ENCODE peak calls at places on chromosomes 1 and 21, in five cellular contexts. P, F, A, W and R are unnamed samples.

GRCh38 chr1:67853704-67854103 is 20.4 kb upstream of the GNG12 start:
- DNase-seq in P (no peak), F (peak), A (peak), W (peak), R (peak)

GRCh38 chr21:42362700-42363099 is 3.6 kb downstream of the TFF1 start:
- DNase-seq in P (no peak), F (no peak), A (no peak), W (no peak), R (no peak)

GRCh38 chr1:11961230-11961629 is 19.0 kb upstream of the MFN2 start:
- DNase-seq in P (no peak), F (peak), A (no peak), W (no peak), R (no peak)

GRCh38 chr1:9903801-9904527 is 6.1 kb downstream of the CTNNBIP1 start:
- DNase-seq in P (no peak), F (no peak), A (no peak), W (no peak), R (no peak)

GRCh38 chr1:150563340-150564038 is 14.3 kb downstream of the ADAMTSL4 start:
- DNase-seq in P (no peak), F (no peak), A (peak), W (no peak), R (no peak)

GRCh38 chr1:111944121-111944785 is 45.2 kb downstream of the KCND3 start:
- DNase-seq in P (no peak), F (no peak), A (no peak), W (no peak), R (no peak)

GRCh38 chr1:24986372-24986979 is 56.4 kb upstream of the RUNX3 start:
- DNase-seq in P (no peak), F (no peak), A (no peak), W (no peak), R (no peak)

GRCh38 chr1:109214695-109215623 is 1.2 kb downstream of the SARS1 start:
- DNase-seq in P (no peak), F (peak), A (peak), W (no peak), R (peak)

GRCh38 chr21:30146558-30147282 is 19.9 kb downstream of the CLDN17 start:
- DNase-seq in P (no peak), F (no peak), A (no peak), W (no peak), R (no peak)

GRCh38 chr21:19998450-19998849 is 999.8 kb upstream of the NCAM2 start:
- DNase-seq in P (no peak), F (no peak), A (no peak), W (no peak), R (no peak)

GRCh38 chr1:53557369-53557768 is 98.2 kb downstream of the DMRTB1 start:
- DNase-seq in P (no peak), F (no peak), A (no peak), W (no peak), R (no peak)

GRCh38 chr21:32597205-32597604 is 11.9 kb upstream of the TCP10L start:
- DNase-seq in P (no peak), F (peak), A (no peak), W (no peak), R (no peak)

GRCh38 chr1:195664628-195665027 is 943.6 kb downstream of the KCNT2 start:
- DNase-seq in P (no peak), F (peak), A (no peak), W (no peak), R (no peak)

GRCh38 chr21:32347887-32348450 is 44.8 kb downstream of the URB1 start:
- DNase-seq in P (no peak), F (no peak), A (no peak), W (no peak), R (no peak)

GRCh38 chr21:27329255-27329851 is 362.5 kb upstream of the ADAMTS5 start:
- DNase-seq in P (no peak), F (peak), A (no peak), W (peak), R (no peak)